ENCODE peak calls at places on chromosomes 12 and 14, in ten cellular contexts. W, L, I, D, C, V, P, H, A and T are unnamed samples.

GRCh38 chr14:65222434-65222833 is 120.1 kb upstream of the MAX start:
- DNase-seq in W (peak), L (no peak), I (peak), D (peak), C (peak), V (no peak), P (peak), H (peak), A (peak), T (no peak)

GRCh38 chr12:1812650-1813302 is 7.6 kb upstream of the LRTM2 start:
- DNase-seq in W (no peak), L (no peak), I (peak), D (no peak), C (no peak), V (no peak), P (no peak), H (peak), A (no peak), T (no peak)

GRCh38 chr12:105420659-105421240 is 90.3 kb downstream of the C12orf75 start:
- DNase-seq in W (peak), L (peak), I (peak), D (peak), C (peak), V (peak), P (peak), H (peak), A (peak), T (no peak)

GRCh38 chr12:130775953-130776856 is 60.1 kb upstream of the RIMBP2 start:
- DNase-seq in W (no peak), L (peak), I (peak), D (peak), C (no peak), V (peak), P (peak), H (peak), A (peak), T (no peak)

GRCh38 chr12:27025116-27025515 is 2.8 kb downstream of the MED21 start:
- DNase-seq in W (no peak), L (no peak), I (no peak), D (no peak), C (no peak), V (no peak), P (peak), H (no peak), A (no peak), T (no peak)

GRCh38 chr12:69527506-69528272 is 57.5 kb downstream of the FRS2 start:
- DNase-seq in W (no peak), L (no peak), I (peak), D (no peak), C (no peak), V (peak), P (peak), H (peak), A (no peak), T (peak)

GRCh38 chr14:80535171-80535570 is 323.9 kb upstream of the DIO2 start:
- DNase-seq in W (no peak), L (no peak), I (no peak), D (no peak), C (no peak), V (no peak), P (no peak), H (no peak), A (no peak), T (no peak)

GRCh38 chr14:96888593-96888992 is 91.4 kb downstream of the VRK1 start:
- DNase-seq in W (no peak), L (no peak), I (no peak), D (peak), C (no peak), V (no peak), P (no peak), H (peak), A (peak), T (no peak)

GRCh38 chr14:60324837-60325236 is 75.8 kb downstream of the PPM1A start:
- DNase-seq in W (no peak), L (no peak), I (no peak), D (no peak), C (no peak), V (no peak), P (no peak), H (no peak), A (no peak), T (no peak)

GRCh38 chr14:76339922-76340615 is 35.9 kb upstream of the ESRRB start:
- DNase-seq in W (no peak), L (no peak), I (no peak), D (no peak), C (no peak), V (no peak), P (no peak), H (no peak), A (no peak), T (no peak)

GRCh38 chr14:81940636-81941035 is 407.0 kb upstream of the SEL1L start:
- DNase-seq in W (no peak), L (no peak), I (no peak), D (no peak), C (no peak), V (no peak), P (no peak), H (no peak), A (no peak), T (no peak)

GRCh38 chr14:23013056-23014054 is 3.4 kb upstream of the C14orf93 start:
- DNase-seq in W (no peak), L (no peak), I (no peak), D (no peak), C (no peak), V (no peak), P (no peak), H (no peak), A (no peak), T (no peak)

GRCh38 chr14:73789996-73790581 is 61.5 kb upstream of the PTGR2 start:
- DNase-seq in W (peak), L (peak), I (peak), D (no peak), C (peak), V (peak), P (peak), H (peak), A (no peak), T (peak)

GRCh38 chr12:56880416-56881035 is 53.7 kb downstream of the SDR9C7 start:
- DNase-seq in W (no peak), L (no peak), I (no peak), D (no peak), C (no peak), V (no peak), P (no peak), H (no peak), A (no peak), T (no peak)

GRCh38 chr12:12072064-12072760 is 1.5 kb downstream of the BCL2L14 start:
- DNase-seq in W (no peak), L (no peak), I (no peak), D (no peak), C (no peak), V (no peak), P (no peak), H (no peak), A (peak), T (no peak)

GRCh38 chr14:100871234-100872186 is 32.0 kb downstream of the RTL1 start:
- DNase-seq in W (peak), L (peak), I (peak), D (no peak), C (peak), V (no peak), P (peak), H (peak), A (no peak), T (no peak)

GRCh38 chr14:68506021-68506644 is 286.7 kb downstream of the ZFP36L1 start:
- DNase-seq in W (no peak), L (no peak), I (peak), D (peak), C (no peak), V (no peak), P (peak), H (peak), A (peak), T (no peak)

GRCh38 chr12:89349814-89350213 is 2.5 kb downstream of the DUSP6 start:
- DNase-seq in W (no peak), L (no peak), I (peak), D (peak), C (no peak), V (no peak), P (peak), H (peak), A (peak), T (no peak)

GRCh38 chr12:79933580-79934264 is 1.2 kb downstream of the PPP1R12A start:
- DNase-seq in W (no peak), L (no peak), I (peak), D (peak), C (no peak), V (no peak), P (peak), H (no peak), A (peak), T (no peak)

GRCh38 chr12:21751517-21751916 is 23.0 kb downstream of the KCNJ8 start:
- DNase-seq in W (no peak), L (no peak), I (peak), D (no peak), C (no peak), V (peak), P (no peak), H (no peak), A (no peak), T (no peak)

GRCh38 chr12:99043319-99043914 is 398.3 kb downstream of the APAF1 start:
- DNase-seq in W (peak), L (peak), I (peak), D (peak), C (no peak), V (peak), P (peak), H (peak), A (peak), T (peak)

GRCh38 chr14:97120204-97121120 is 323.3 kb downstream of the VRK1 start:
- DNase-seq in W (no peak), L (no peak), I (no peak), D (no peak), C (no peak), V (no peak), P (no peak), H (no peak), A (no peak), T (no peak)

GRCh38 chr12:63068857-63069442 is 82.1 kb downstream of the AVPR1A start:
- DNase-seq in W (no peak), L (no peak), I (peak), D (peak), C (no peak), V (peak), P (peak), H (peak), A (no peak), T (peak)

GRCh38 chr14:41016213-41016612 is 590.5 kb upstream of the LRFN5 start:
- DNase-seq in W (no peak), L (no peak), I (no peak), D (no peak), C (no peak), V (no peak), P (no peak), H (no peak), A (peak), T (no peak)

GRCh38 chr14:23085458-23085857 is 9.5 kb downstream of the ACIN1 start:
- DNase-seq in W (no peak), L (no peak), I (no peak), D (no peak), C (no peak), V (no peak), P (peak), H (no peak), A (no peak), T (no peak)

GRCh38 chr12:4046150-4046845 is 173.1 kb upstream of the PARP11 start:
- DNase-seq in W (no peak), L (no peak), I (no peak), D (peak), C (no peak), V (no peak), P (no peak), H (no peak), A (peak), T (no peak)

GRCh38 chr14:64510825-64511679 is 6.5 kb downstream of the ZBTB1 start:
- DNase-seq in W (no peak), L (peak), I (peak), D (peak), C (peak), V (peak), P (peak), H (peak), A (peak), T (no peak)

GRCh38 chr12:85985996-85986395 is 111.9 kb downstream of the NTS start:
- DNase-seq in W (no peak), L (no peak), I (no peak), D (no peak), C (no peak), V (no peak), P (no peak), H (no peak), A (no peak), T (no peak)

GRCh38 chr12:69196302-69197288 is 42.8 kb upstream of the CPSF6 start:
- DNase-seq in W (no peak), L (no peak), I (no peak), D (no peak), C (no peak), V (no peak), P (peak), H (no peak), A (peak), T (no peak)

GRCh38 chr14:61699092-61699491 is 3.8 kb downstream of the HIF1A start:
- DNase-seq in W (no peak), L (no peak), I (no peak), D (peak), C (no peak), V (no peak), P (no peak), H (no peak), A (no peak), T (no peak)

GRCh38 chr14:61700104-61700886 is 5.0 kb downstream of the HIF1A start:
- DNase-seq in W (no peak), L (no peak), I (no peak), D (no peak), C (no peak), V (no peak), P (no peak), H (no peak), A (no peak), T (no peak)

GRCh38 chr14:61704554-61704953 is 9.2 kb downstream of the HIF1A start:
- DNase-seq in W (no peak), L (no peak), I (no peak), D (no peak), C (no peak), V (no peak), P (no peak), H (no peak), A (no peak), T (no peak)

GRCh38 chr14:61703342-61704129 is 8.2 kb downstream of the HIF1A start:
- DNase-seq in W (no peak), L (no peak), I (no peak), D (no peak), C (no peak), V (no peak), P (no peak), H (no peak), A (no peak), T (no peak)

GRCh38 chr14:61701946-61702345 is 6.6 kb downstream of the HIF1A start:
- DNase-seq in W (no peak), L (no peak), I (no peak), D (no peak), C (no peak), V (no peak), P (no peak), H (no peak), A (no peak), T (no peak)
- H3K27ac ChIP-seq in W (no peak), L (no peak), I (peak), D (no peak), C (no peak), V (no peak), P (no peak), H (no peak), A (no peak), T (no peak)

GRCh38 chr12:124352839-124353238 is 57.9 kb downstream of the RFLNA start:
- DNase-seq in W (peak), L (no peak), I (peak), D (no peak), C (no peak), V (no peak), P (no peak), H (no peak), A (no peak), T (no peak)

GRCh38 chr12:124350491-124350890 is 55.6 kb downstream of the RFLNA start:
- DNase-seq in W (no peak), L (no peak), I (no peak), D (no peak), C (no peak), V (no peak), P (no peak), H (no peak), A (no peak), T (no peak)

GRCh38 chr12:124354400-124354799 is 59.5 kb downstream of the RFLNA start:
- DNase-seq in W (no peak), L (no peak), I (no peak), D (no peak), C (no peak), V (no peak), P (no peak), H (no peak), A (no peak), T (no peak)

GRCh38 chr12:124351422-124351821 is 56.5 kb downstream of the RFLNA start:
- DNase-seq in W (no peak), L (no peak), I (no peak), D (no peak), C (no peak), V (no peak), P (no peak), H (no peak), A (no peak), T (no peak)

DNA sequence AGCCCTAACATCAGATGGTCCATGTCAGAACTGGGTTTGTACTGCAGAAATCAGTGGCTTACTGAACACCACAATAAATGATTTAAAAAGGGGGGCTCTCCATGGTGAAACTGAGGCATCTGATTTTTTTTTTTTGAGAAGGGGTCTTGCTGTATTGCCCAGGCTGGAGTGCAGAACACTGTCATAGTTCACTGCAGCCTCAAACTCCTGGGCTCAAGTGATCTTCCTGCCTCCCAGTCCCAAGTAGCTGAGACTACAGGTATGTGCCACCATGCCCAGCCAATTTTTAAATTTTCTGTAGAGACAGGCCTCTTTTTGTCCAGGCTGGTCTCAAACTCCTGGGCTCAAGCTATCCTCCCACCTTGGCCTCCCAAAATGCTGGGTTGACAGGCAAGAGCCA is 57.4 kb downstream of the RFLNA start:
- DNase-seq in W (no peak), L (no peak), I (no peak), D (no peak), C (no peak), V (no peak), P (no peak), H (no peak), A (no peak), T (no peak)
- H3K27ac ChIP-seq in W (peak), L (no peak), I (no peak), D (no peak), C (no peak), V (no peak), P (no peak), H (no peak), A (no peak), T (no peak)

DNA sequence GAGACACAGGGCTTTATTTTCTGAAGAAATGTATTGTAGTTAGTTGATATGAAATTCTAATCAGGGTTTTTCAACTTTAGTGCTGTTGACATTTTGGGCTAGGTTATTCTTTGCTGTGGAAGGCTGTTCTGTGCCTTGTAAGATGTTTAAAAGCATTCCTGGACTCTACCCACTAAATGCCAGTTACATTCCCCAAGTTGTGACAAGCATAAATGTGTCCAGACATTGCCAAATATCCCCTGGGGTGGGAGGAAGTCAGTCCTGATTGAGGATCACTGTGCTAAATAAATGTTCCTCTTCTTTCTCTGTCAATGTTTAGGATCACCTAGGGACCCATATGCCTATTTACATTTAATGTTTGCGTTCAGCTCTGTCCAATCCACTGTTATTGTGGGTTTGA is 268.3 kb downstream of the TMTC2 start:
- DNase-seq in W (no peak), L (no peak), I (no peak), D (no peak), C (no peak), V (no peak), P (no peak), H (no peak), A (no peak), T (no peak)
- H3K27ac ChIP-seq in W (no peak), L (no peak), I (no peak), D (no peak), C (no peak), V (no peak), P (no peak), H (no peak), A (no peak), T (no peak)

GRCh38 chr12:67357726-67358125 is 88.6 kb downstream of the CAND1 start:
- DNase-seq in W (no peak), L (no peak), I (no peak), D (no peak), C (no peak), V (no peak), P (no peak), H (no peak), A (no peak), T (no peak)

GRCh38 chr12:67356400-67356799 is 87.2 kb downstream of the CAND1 start:
- DNase-seq in W (no peak), L (no peak), I (no peak), D (no peak), C (no peak), V (no peak), P (no peak), H (peak), A (no peak), T (no peak)

GRCh38 chr12:67354322-67354721 is 85.2 kb downstream of the CAND1 start:
- DNase-seq in W (no peak), L (no peak), I (no peak), D (no peak), C (no peak), V (no peak), P (no peak), H (peak), A (no peak), T (no peak)

GRCh38 chr12:67354966-67355365 is 85.8 kb downstream of the CAND1 start:
- DNase-seq in W (no peak), L (no peak), I (no peak), D (peak), C (no peak), V (no peak), P (no peak), H (peak), A (no peak), T (no peak)

DNA sequence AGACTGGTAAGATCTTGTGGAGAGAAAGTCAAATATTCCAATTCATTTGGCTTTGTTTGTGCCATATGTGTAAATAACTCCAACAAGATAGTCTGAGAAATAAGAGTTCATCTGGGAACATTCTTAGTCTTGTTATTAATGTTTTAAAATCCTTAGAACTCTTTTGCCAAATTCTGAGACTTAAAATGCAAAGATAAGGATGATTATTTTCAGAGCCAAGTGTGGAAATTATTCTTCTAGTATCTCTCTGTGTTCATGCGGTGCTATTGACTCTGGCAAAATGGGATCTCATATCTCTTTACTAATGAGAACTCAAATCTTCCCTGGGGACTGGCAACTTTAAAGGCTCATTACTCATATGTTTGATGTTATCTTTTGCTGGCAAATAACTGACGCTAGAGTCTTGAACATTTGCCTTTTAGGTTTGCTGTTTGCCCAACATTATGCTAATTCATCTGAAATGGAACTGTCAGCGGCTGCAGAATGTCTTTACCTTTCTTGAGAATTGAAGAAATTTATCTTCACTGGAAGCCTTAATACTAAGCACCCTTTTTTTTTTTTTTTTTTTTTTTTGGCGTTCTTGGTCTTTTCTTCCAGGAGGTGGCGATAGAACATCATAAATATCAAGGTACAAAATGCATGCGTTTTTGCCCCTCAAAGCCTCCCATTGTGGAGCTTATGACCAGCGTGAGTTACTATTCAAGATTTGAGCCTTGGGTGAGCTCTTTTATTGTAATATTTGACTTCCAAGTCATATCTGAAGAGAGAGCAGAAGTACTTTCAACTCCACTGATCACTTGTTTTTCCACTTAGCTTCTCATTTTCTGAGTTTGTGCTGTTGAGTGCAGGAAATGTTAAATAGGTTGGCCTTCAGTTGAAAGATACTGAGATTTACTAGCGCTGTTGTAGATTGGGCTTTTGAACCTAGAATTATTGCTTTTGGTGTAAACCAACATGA is 86.5 kb downstream of the CAND1 start:
- DNase-seq in W (no peak), L (no peak), I (peak), D (peak), C (no peak), V (peak), P (peak), H (peak), A (peak), T (peak)
- H3K27ac ChIP-seq in W (peak), L (peak), I (no peak), D (no peak), C (peak), V (no peak), P (no peak), H (no peak), A (no peak), T (no peak)